ENCODE peak calls at places on chromosomes 12 and 14, in six cellular contexts. One of them, this sample, is unnamed.

GRCh38 chr12:56521590-56522371 is at the start of gene RBMS2:
- DNase-seq in HuH-7: peak
- DNase-seq in activated CD4-positive, CD25-positive, alpha-beta regulatory T cell: no peak
- DNase-seq in lower leg skin: peak
- DNase-seq in iris pigment epithelial cell: peak
- DNase-seq in endodermal cell: peak
- DNase-seq in this sample: peak

GRCh38 chr14:101235042-101235871 is 326.0 kb upstream of the DIO3 start:
- DNase-seq in HuH-7: peak
- DNase-seq in activated CD4-positive, CD25-positive, alpha-beta regulatory T cell: no peak
- DNase-seq in lower leg skin: peak
- DNase-seq in iris pigment epithelial cell: peak
- DNase-seq in endodermal cell: peak
- DNase-seq in this sample: peak

GRCh38 chr12:64332296-64332695 is 58.3 kb downstream of the C12orf56 start:
- DNase-seq in HuH-7: no peak
- DNase-seq in activated CD4-positive, CD25-positive, alpha-beta regulatory T cell: no peak
- DNase-seq in lower leg skin: no peak
- DNase-seq in iris pigment epithelial cell: no peak
- DNase-seq in endodermal cell: no peak
- DNase-seq in this sample: no peak

GRCh38 chr14:91288876-91289275 is 44.4 kb upstream of the GPR68 start:
- DNase-seq in HuH-7: no peak
- DNase-seq in activated CD4-positive, CD25-positive, alpha-beta regulatory T cell: no peak
- DNase-seq in lower leg skin: no peak
- DNase-seq in iris pigment epithelial cell: no peak
- DNase-seq in endodermal cell: no peak
- DNase-seq in this sample: no peak

GRCh38 chr14:69101331-69101826 is 51.5 kb downstream of the DCAF5 start:
- DNase-seq in HuH-7: peak
- DNase-seq in activated CD4-positive, CD25-positive, alpha-beta regulatory T cell: no peak
- DNase-seq in lower leg skin: no peak
- DNase-seq in iris pigment epithelial cell: peak
- DNase-seq in endodermal cell: no peak
- DNase-seq in this sample: peak

GRCh38 chr12:15829255-15829654 is 40.1 kb upstream of the EPS8 start:
- DNase-seq in HuH-7: no peak
- DNase-seq in activated CD4-positive, CD25-positive, alpha-beta regulatory T cell: no peak
- DNase-seq in lower leg skin: no peak
- DNase-seq in iris pigment epithelial cell: no peak
- DNase-seq in endodermal cell: no peak
- DNase-seq in this sample: no peak

GRCh38 chr14:92408186-92408585 is 85.2 kb downstream of the SLC24A4 start:
- DNase-seq in HuH-7: no peak
- DNase-seq in activated CD4-positive, CD25-positive, alpha-beta regulatory T cell: no peak
- DNase-seq in lower leg skin: no peak
- DNase-seq in iris pigment epithelial cell: peak
- DNase-seq in endodermal cell: no peak
- DNase-seq in this sample: no peak

GRCh38 chr12:53423597-53423996 is at the start of gene AMHR2:
- DNase-seq in HuH-7: no peak
- DNase-seq in activated CD4-positive, CD25-positive, alpha-beta regulatory T cell: no peak
- DNase-seq in lower leg skin: no peak
- DNase-seq in iris pigment epithelial cell: no peak
- DNase-seq in endodermal cell: peak
- DNase-seq in this sample: no peak

GRCh38 chr12:48119834-48120195 is 651 bp downstream of the PFKM start:
- DNase-seq in HuH-7: no peak
- DNase-seq in activated CD4-positive, CD25-positive, alpha-beta regulatory T cell: no peak
- DNase-seq in lower leg skin: no peak
- DNase-seq in iris pigment epithelial cell: no peak
- DNase-seq in endodermal cell: no peak
- DNase-seq in this sample: no peak

GRCh38 chr12:66154776-66155175 is 15.0 kb downstream of the TMBIM4 start:
- DNase-seq in HuH-7: no peak
- DNase-seq in activated CD4-positive, CD25-positive, alpha-beta regulatory T cell: no peak
- DNase-seq in lower leg skin: no peak
- DNase-seq in iris pigment epithelial cell: peak
- DNase-seq in endodermal cell: no peak
- DNase-seq in this sample: no peak

GRCh38 chr12:48075833-48076232 is 30.0 kb downstream of the SENP1 start:
- DNase-seq in HuH-7: no peak
- DNase-seq in activated CD4-positive, CD25-positive, alpha-beta regulatory T cell: no peak
- DNase-seq in lower leg skin: no peak
- DNase-seq in iris pigment epithelial cell: no peak
- DNase-seq in endodermal cell: no peak
- DNase-seq in this sample: no peak

GRCh38 chr14:78902010-78902623 is 731.9 kb downstream of the NRXN3 start:
- DNase-seq in HuH-7: peak
- DNase-seq in activated CD4-positive, CD25-positive, alpha-beta regulatory T cell: no peak
- DNase-seq in lower leg skin: no peak
- DNase-seq in iris pigment epithelial cell: peak
- DNase-seq in endodermal cell: peak
- DNase-seq in this sample: peak

GRCh38 chr14:101819251-101819990 is 57.9 kb downstream of the PPP2R5C start:
- DNase-seq in HuH-7: no peak
- DNase-seq in activated CD4-positive, CD25-positive, alpha-beta regulatory T cell: peak
- DNase-seq in lower leg skin: no peak
- DNase-seq in iris pigment epithelial cell: no peak
- DNase-seq in endodermal cell: no peak
- DNase-seq in this sample: no peak

GRCh38 chr12:4274960-4275868 is 1.7 kb downstream of the CCND2 start:
- DNase-seq in HuH-7: no peak
- DNase-seq in activated CD4-positive, CD25-positive, alpha-beta regulatory T cell: no peak
- DNase-seq in lower leg skin: no peak
- DNase-seq in iris pigment epithelial cell: peak
- DNase-seq in endodermal cell: no peak
- DNase-seq in this sample: no peak

GRCh38 chr12:117143008-117143532 is 43.9 kb upstream of the TESC start:
- DNase-seq in HuH-7: peak
- DNase-seq in activated CD4-positive, CD25-positive, alpha-beta regulatory T cell: no peak
- DNase-seq in lower leg skin: no peak
- DNase-seq in iris pigment epithelial cell: peak
- DNase-seq in endodermal cell: no peak
- DNase-seq in this sample: peak

GRCh38 chr12:132146098-132146497 is 1.8 kb downstream of the NOC4L start:
- DNase-seq in HuH-7: no peak
- DNase-seq in activated CD4-positive, CD25-positive, alpha-beta regulatory T cell: no peak
- DNase-seq in lower leg skin: no peak
- DNase-seq in iris pigment epithelial cell: no peak
- DNase-seq in endodermal cell: no peak
- DNase-seq in this sample: no peak

GRCh38 chr12:100995201-100995600 is 200.6 kb downstream of the ANO4 start:
- DNase-seq in HuH-7: no peak
- DNase-seq in activated CD4-positive, CD25-positive, alpha-beta regulatory T cell: no peak
- DNase-seq in lower leg skin: no peak
- DNase-seq in iris pigment epithelial cell: peak
- DNase-seq in endodermal cell: peak
- DNase-seq in this sample: no peak

GRCh38 chr12:107356937-107357295 is 263.6 kb upstream of the CRY1 start:
- DNase-seq in HuH-7: no peak
- DNase-seq in activated CD4-positive, CD25-positive, alpha-beta regulatory T cell: no peak
- DNase-seq in lower leg skin: no peak
- DNase-seq in iris pigment epithelial cell: no peak
- DNase-seq in endodermal cell: no peak
- DNase-seq in this sample: no peak

GRCh38 chr14:72597834-72598233 is 296.1 kb downstream of the DPF3 start:
- DNase-seq in HuH-7: no peak
- DNase-seq in activated CD4-positive, CD25-positive, alpha-beta regulatory T cell: no peak
- DNase-seq in lower leg skin: no peak
- DNase-seq in iris pigment epithelial cell: no peak
- DNase-seq in endodermal cell: no peak
- DNase-seq in this sample: no peak

GRCh38 chr12:27807063-27807703 is 27.1 kb upstream of the MANSC4 start:
- DNase-seq in HuH-7: no peak
- DNase-seq in activated CD4-positive, CD25-positive, alpha-beta regulatory T cell: no peak
- DNase-seq in lower leg skin: no peak
- DNase-seq in iris pigment epithelial cell: no peak
- DNase-seq in endodermal cell: no peak
- DNase-seq in this sample: no peak

GRCh38 chr12:20120296-20120695 is 248.0 kb upstream of the PDE3A start:
- DNase-seq in HuH-7: no peak
- DNase-seq in activated CD4-positive, CD25-positive, alpha-beta regulatory T cell: no peak
- DNase-seq in lower leg skin: no peak
- DNase-seq in iris pigment epithelial cell: peak
- DNase-seq in endodermal cell: no peak
- DNase-seq in this sample: no peak

GRCh38 chr14:93946104-93946503 is 19.0 kb downstream of the FAM181A start:
- DNase-seq in HuH-7: no peak
- DNase-seq in activated CD4-positive, CD25-positive, alpha-beta regulatory T cell: no peak
- DNase-seq in lower leg skin: no peak
- DNase-seq in iris pigment epithelial cell: peak
- DNase-seq in endodermal cell: no peak
- DNase-seq in this sample: no peak

GRCh38 chr14:59254146-59254910 is 65.9 kb downstream of the DAAM1 start:
- DNase-seq in HuH-7: no peak
- DNase-seq in activated CD4-positive, CD25-positive, alpha-beta regulatory T cell: no peak
- DNase-seq in lower leg skin: peak
- DNase-seq in iris pigment epithelial cell: peak
- DNase-seq in endodermal cell: peak
- DNase-seq in this sample: no peak

GRCh38 chr14:76924363-76925151 is 98.3 kb downstream of the LRRC74A start:
- DNase-seq in HuH-7: no peak
- DNase-seq in activated CD4-positive, CD25-positive, alpha-beta regulatory T cell: no peak
- DNase-seq in lower leg skin: no peak
- DNase-seq in iris pigment epithelial cell: peak
- DNase-seq in endodermal cell: peak
- DNase-seq in this sample: no peak

GRCh38 chr14:69354383-69355154 is 43.5 kb downstream of the ERH start:
- DNase-seq in HuH-7: no peak
- DNase-seq in activated CD4-positive, CD25-positive, alpha-beta regulatory T cell: peak
- DNase-seq in lower leg skin: no peak
- DNase-seq in iris pigment epithelial cell: peak
- DNase-seq in endodermal cell: no peak
- DNase-seq in this sample: no peak

GRCh38 chr14:104634031-104634760 is 29.6 kb upstream of the TMEM179 start:
- DNase-seq in HuH-7: no peak
- DNase-seq in activated CD4-positive, CD25-positive, alpha-beta regulatory T cell: no peak
- DNase-seq in lower leg skin: no peak
- DNase-seq in iris pigment epithelial cell: no peak
- DNase-seq in endodermal cell: no peak
- DNase-seq in this sample: no peak

GRCh38 chr12:111211910-111212757 is 156.8 kb downstream of the PHETA1 start:
- DNase-seq in HuH-7: peak
- DNase-seq in activated CD4-positive, CD25-positive, alpha-beta regulatory T cell: no peak
- DNase-seq in lower leg skin: no peak
- DNase-seq in iris pigment epithelial cell: no peak
- DNase-seq in endodermal cell: peak
- DNase-seq in this sample: peak

GRCh38 chr12:10018390-10018789 is 8.0 kb downstream of the CLEC12B start:
- DNase-seq in HuH-7: no peak
- DNase-seq in activated CD4-positive, CD25-positive, alpha-beta regulatory T cell: no peak
- DNase-seq in lower leg skin: no peak
- DNase-seq in iris pigment epithelial cell: peak
- DNase-seq in endodermal cell: no peak
- DNase-seq in this sample: no peak

GRCh38 chr14:102517412-102518062 is 8.0 kb upstream of the ANKRD9 start:
- DNase-seq in HuH-7: peak
- DNase-seq in activated CD4-positive, CD25-positive, alpha-beta regulatory T cell: no peak
- DNase-seq in lower leg skin: no peak
- DNase-seq in iris pigment epithelial cell: no peak
- DNase-seq in endodermal cell: peak
- DNase-seq in this sample: peak

GRCh38 chr12:65557425-65558167 is 266.7 kb upstream of the HMGA2 start:
- DNase-seq in HuH-7: no peak
- DNase-seq in activated CD4-positive, CD25-positive, alpha-beta regulatory T cell: no peak
- DNase-seq in lower leg skin: no peak
- DNase-seq in iris pigment epithelial cell: no peak
- DNase-seq in endodermal cell: no peak
- DNase-seq in this sample: no peak